ENCODE peak calls at places on chromosomes 16 and 17, in nine cellular contexts. M is cardiac muscle cell, T is GM13977, P is AG04449, V is left ventricle myocardium inferior, E is IMR-90, B is progenitor cell of endocrine pancreas, C is coronary artery, L is foreskin fibroblast. I is an unnamed sample.

GRCh38 chr17:4247361-4247980 is 16.3 kb downstream of the ANKFY1 start:
- DNase-seq in M (no peak), B (no peak), P (no peak), T (no peak), L (no peak), V (no peak), C (no peak), E (no peak), I (no peak)

GRCh38 chr17:65430209-65430833 is 131.1 kb downstream of the AXIN2 start:
- DNase-seq in M (no peak), C (no peak), V (peak; percentile 17), B (no peak), T (no peak), L (no peak), E (no peak), P (no peak), I (no peak)

GRCh38 chr17:80859004-80859941 is 132.4 kb upstream of the CHMP6 start:
- DNase-seq in V (peak; percentile 69), B (no peak), C (no peak), T (no peak), L (peak; percentile 99), E (peak; percentile 97), P (peak; percentile 76), M (peak; percentile 88), I (peak; percentile 89)

GRCh38 chr16:79639576-79640311 is 39.2 kb upstream of the MAF start:
- DNase-seq in C (no peak), M (no peak), B (no peak), T (no peak), E (no peak), L (no peak), V (no peak), P (no peak), I (no peak)

GRCh38 chr17:41322264-41322902 is 6.9 kb upstream of the KRTAP17-1 start:
- DNase-seq in T (peak; percentile 62), V (no peak), P (peak; percentile 24), E (peak; percentile 79), B (no peak), M (peak; percentile 67), L (peak; percentile 80), C (no peak), I (peak; percentile 44)

GRCh38 chr16:88330971-88331890 is 51.5 kb upstream of the ZNF469 start:
- DNase-seq in B (no peak), P (no peak), V (no peak), L (no peak), E (no peak), T (no peak), M (no peak), C (no peak), I (no peak)

GRCh38 chr16:842061-842476 is 41.5 kb upstream of the GNG13 start:
- DNase-seq in P (no peak), C (no peak), M (no peak), E (peak; percentile 8), B (no peak), L (peak; percentile 14), V (no peak), T (no peak), I (no peak)

GRCh38 chr16:51666074-51666473 is 515.0 kb upstream of the SALL1 start:
- DNase-seq in M (no peak), C (no peak), P (no peak), V (no peak), B (no peak), E (no peak), T (no peak), L (no peak), I (no peak)

GRCh38 chr17:58307468-58308172 is 21.0 kb downstream of the TSPOAP1 start:
- DNase-seq in M (no peak), B (peak; percentile 8), L (no peak), V (no peak), P (no peak), T (no peak), C (no peak), E (no peak), I (no peak)

GRCh38 chr16:15043344-15043743 is 12.5 kb downstream of the NTAN1 start:
- DNase-seq in B (no peak), M (no peak), L (peak; percentile 54), V (no peak), E (peak; percentile 25), P (no peak), T (no peak), C (no peak), I (no peak)

GRCh38 chr17:8018436-8018835 is 16.0 kb downstream of the GUCY2D start:
- DNase-seq in L (no peak), B (no peak), E (no peak), M (no peak), T (no peak), C (no peak), V (no peak), P (no peak), I (no peak)

DNA sequence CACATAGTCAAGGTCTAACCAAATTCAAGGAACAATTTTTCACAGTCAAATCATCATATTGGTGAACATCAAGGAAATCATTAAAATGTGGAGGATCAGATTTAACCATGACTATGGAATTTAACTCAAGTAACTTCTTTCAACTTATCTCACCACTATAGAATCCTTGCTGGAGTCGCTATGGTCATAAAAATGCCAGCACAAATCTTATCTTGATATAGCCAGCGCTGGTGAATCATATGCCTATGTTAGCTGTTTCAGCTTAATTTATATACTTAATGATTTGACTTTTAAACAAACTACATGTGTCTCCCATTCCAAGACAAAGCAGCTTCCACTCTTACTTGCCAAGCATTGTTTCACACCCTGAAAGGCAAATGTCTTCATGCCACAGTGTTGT is 416.4 kb downstream of the CDH11 start:
- DNase-seq in L (peak; percentile 3), P (peak; percentile 78), T (no peak), B (no peak), E (peak; percentile 3), M (no peak), V (no peak), C (no peak), I (no peak)
- TF ChIP-seq CTCF in L (no peak), P (no peak), T (no peak), B (no peak), E (no peak), M (no peak), V (no peak), C (no peak), I (no peak)

DNA sequence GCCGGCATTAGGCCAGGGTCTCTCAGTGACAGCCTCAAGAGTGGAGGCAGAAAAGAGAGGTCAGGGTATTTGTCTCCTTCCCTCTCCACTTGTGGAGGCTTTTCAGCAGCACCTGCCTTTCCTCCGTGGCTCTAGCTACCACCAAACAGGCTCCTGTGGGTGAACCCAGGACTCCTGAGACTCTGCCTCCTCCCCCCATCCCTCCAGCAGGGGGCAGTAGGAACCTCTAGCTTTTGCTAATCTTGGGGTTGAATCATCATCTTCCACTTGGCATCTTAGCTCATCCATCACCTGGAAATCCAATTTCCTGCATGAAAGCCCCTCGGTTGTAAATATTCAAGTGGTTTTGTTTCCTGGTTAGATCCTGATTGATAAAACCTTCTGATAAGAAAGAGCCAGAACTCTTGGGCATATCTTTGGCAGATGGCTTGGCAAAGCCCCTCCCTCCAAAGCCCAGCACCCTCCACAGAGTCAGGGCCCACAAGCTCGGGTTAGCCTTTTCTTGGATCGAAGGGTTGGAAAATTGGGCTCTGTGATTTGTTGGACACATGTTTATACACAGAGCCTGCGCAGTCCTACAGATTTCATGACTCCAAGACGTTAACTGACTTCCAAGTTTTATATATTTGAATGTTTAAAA is 322.1 kb downstream of the MAP2K4 start:
- DNase-seq in T (peak; percentile 37), B (no peak), L (peak; percentile 20), P (no peak), M (peak; percentile 2), C (no peak), E (no peak), V (no peak), I (no peak)
- TF ChIP-seq CTCF in T (peak; percentile 48), B (peak; percentile 52), L (peak; percentile 51), P (peak; percentile 32), M (peak; percentile 29), C (no peak), E (peak; percentile 35), V (peak; percentile 32), I (peak; percentile 38)

DNA sequence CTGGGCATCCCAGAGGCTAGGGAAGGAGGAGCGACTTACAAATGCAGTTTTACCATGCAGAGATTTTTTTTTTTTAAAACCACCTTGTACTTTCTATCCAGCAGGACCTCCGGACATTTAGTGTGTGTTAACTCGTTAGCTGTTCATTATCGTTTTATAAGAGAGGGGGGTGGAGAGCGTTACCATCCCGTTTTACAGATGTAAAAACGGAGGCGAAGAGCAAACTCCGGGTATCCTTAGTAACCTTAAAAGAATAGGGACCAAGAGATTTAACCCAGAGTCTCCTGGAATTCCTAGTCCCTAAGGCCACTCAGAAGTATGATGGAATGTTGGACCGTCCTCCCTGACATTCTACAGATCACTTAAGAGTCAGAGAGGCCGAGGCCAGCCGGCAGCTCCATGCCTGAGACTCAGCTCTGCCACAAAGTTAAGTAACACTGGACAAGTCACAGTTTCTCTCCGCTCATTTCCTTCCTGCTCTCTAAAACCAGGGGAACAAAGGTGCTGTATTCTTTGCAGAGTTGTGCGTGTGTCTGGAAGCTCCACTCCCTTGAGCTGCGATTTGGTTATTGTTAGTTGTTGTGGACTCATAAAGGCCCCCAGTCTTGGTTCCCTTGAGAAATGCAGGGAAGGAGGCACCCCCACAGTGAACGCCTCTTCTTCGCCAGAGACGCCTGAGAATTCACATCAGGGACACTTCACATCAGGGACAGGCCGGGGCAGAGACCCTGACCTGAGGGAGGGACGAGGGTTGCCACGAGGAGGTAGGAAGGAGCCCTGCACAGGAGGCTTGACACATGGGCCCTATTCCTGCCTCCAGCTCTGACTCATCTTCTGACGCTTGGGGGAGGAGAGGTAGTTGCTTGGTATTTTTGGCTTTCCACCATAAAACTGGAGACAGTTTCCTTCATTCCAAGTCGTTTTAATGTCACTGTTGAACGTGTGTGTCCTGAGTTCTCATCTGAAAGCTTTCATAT is 1.2 kb downstream of the DUSP14 start:
- DNase-seq in B (no peak), E (peak; percentile 93), P (no peak), T (peak; percentile 39), V (peak; percentile 26), M (peak; percentile 84), L (peak; percentile 90), C (peak; percentile 85), I (no peak)
- TF ChIP-seq CTCF in B (no peak), E (peak; percentile 0), P (peak; percentile 7), T (no peak), V (no peak), M (no peak), L (no peak), C (no peak), I (no peak)

GRCh38 chr17:76572201-76572910 is 13.3 kb downstream of the ST6GALNAC2 start:
- DNase-seq in C (no peak), P (no peak), M (no peak), L (no peak), E (no peak), B (no peak), T (no peak), V (no peak), I (no peak)

GRCh38 chr17:76568771-76569170 is 16.9 kb downstream of the ST6GALNAC2 start:
- DNase-seq in P (no peak), B (no peak), E (no peak), T (peak; percentile 13), V (no peak), L (no peak), M (no peak), C (no peak), I (no peak)

GRCh38 chr17:76570877-76571471 is 14.7 kb downstream of the ST6GALNAC2 start:
- DNase-seq in L (no peak), T (no peak), C (no peak), B (no peak), V (no peak), M (no peak), E (no peak), P (no peak), I (no peak)

GRCh38 chr17:76569607-76570279 is 15.9 kb downstream of the ST6GALNAC2 start:
- DNase-seq in L (peak; percentile 24), T (no peak), V (peak; percentile 46), P (no peak), E (no peak), C (no peak), B (no peak), M (peak; percentile 52), I (no peak)

GRCh38 chr17:76570457-76570856 is 15.2 kb downstream of the ST6GALNAC2 start:
- DNase-seq in C (no peak), E (no peak), B (no peak), V (no peak), T (no peak), L (no peak), P (no peak), M (no peak), I (no peak)
- TF ChIP-seq CTCF in C (no peak), E (no peak), B (no peak), V (no peak), T (no peak), L (no peak), P (no peak), M (no peak), I (no peak)